ENCODE peak calls at places on chromosome 19, in seven cellular contexts. M, U, K, X, Y, C and B are unnamed samples. For H3K27me3, the result is how much of the 10 kb centered on the place peaks cover.

GRCh38 chr19:35788205-35788960 is 13.0 kb downstream of the ARHGAP33 start:
- DNase-seq in M (no peak), U (no peak), K (no peak), X (no peak), Y (no peak), C (no peak), B (no peak)

GRCh38 chr19:18999896-19000620 is 33.3 kb downstream of the SUGP2 start:
- DNase-seq in M (no peak), U (no peak), K (no peak), X (no peak), Y (no peak), C (no peak), B (no peak)

GRCh38 chr19:23698711-23699520 is 11.9 kb upstream of the ZNF675 start:
- DNase-seq in M (peak), U (peak), K (no peak), X (no peak), Y (no peak), C (no peak), B (no peak)

GRCh38 chr19:21626924-21627697 is 121.7 kb downstream of the ZNF429 start:
- DNase-seq in M (peak), U (no peak), K (no peak), X (no peak), Y (no peak), C (no peak), B (no peak)

GRCh38 chr19:6063576-6063961 is 46.7 kb downstream of the RFX2 start:
- DNase-seq in M (no peak), U (no peak), K (no peak), X (no peak), Y (no peak), C (no peak), B (peak)

GRCh38 chr19:48530044-48530720 is 18.5 kb upstream of the LMTK3 start:
- DNase-seq in M (no peak), U (no peak), K (no peak), X (peak), Y (no peak), C (no peak), B (no peak)

GRCh38 chr19:43634068-43634467 is 5.6 kb downstream of the CADM4 start:
- DNase-seq in M (no peak), U (no peak), K (no peak), X (no peak), Y (no peak), C (no peak), B (no peak)

GRCh38 chr19:19321143-19321577 is 531 bp downstream of the MAU2 start:
- DNase-seq in M (peak), U (no peak), K (no peak), X (no peak), Y (no peak), C (no peak), B (no peak)

GRCh38 chr19:23769691-23770468 is 11.2 kb upstream of the ZNF681 start:
- DNase-seq in M (no peak), U (no peak), K (no peak), X (no peak), Y (no peak), C (no peak), B (no peak)

GRCh38 chr19:35055715-35056179 is 14.2 kb downstream of the HPN start:
- DNase-seq in M (peak), U (no peak), K (no peak), X (no peak), Y (no peak), C (no peak), B (no peak)

GRCh38 chr19:17952041-17952976 is 14.6 kb upstream of the KCNN1 start:
- DNase-seq in M (no peak), U (no peak), K (no peak), X (no peak), Y (no peak), C (no peak), B (no peak)

GRCh38 chr19:2577722-2578335 is 101.9 kb downstream of the GADD45B start:
- DNase-seq in M (no peak), U (no peak), K (no peak), X (no peak), Y (no peak), C (no peak), B (peak)

GRCh38 chr19:21947775-21948174 is 63.0 kb downstream of the ZNF208 start:
- DNase-seq in M (peak), U (no peak), K (no peak), X (no peak), Y (no peak), C (no peak), B (no peak)

GRCh38 chr19:33507021-33507956 is 14.3 kb downstream of the PEPD start:
- DNase-seq in M (no peak), U (no peak), K (no peak), X (no peak), Y (peak), C (no peak), B (no peak)

GRCh38 chr19:29712744-29713516 is 2.1 kb downstream of the C19orf12 start:
- DNase-seq in M (no peak), U (no peak), K (no peak), X (no peak), Y (no peak), C (no peak), B (no peak)

GRCh38 chr19:14056741-14057356 is 5.0 kb downstream of the PALM3 start:
- DNase-seq in M (peak), U (no peak), K (no peak), X (no peak), Y (no peak), C (no peak), B (no peak)

GRCh38 chr19:6425732-6426686 is 1.4 kb upstream of the KHSRP start:
- DNase-seq in M (peak), U (no peak), K (no peak), X (no peak), Y (no peak), C (no peak), B (peak)

GRCh38 chr19:50559636-50560035 is 8.6 kb downstream of the LRRC4B start:
- DNase-seq in M (no peak), U (no peak), K (no peak), X (no peak), Y (no peak), C (no peak), B (no peak)

GRCh38 chr19:18385675-18386542 is at the start of gene GDF15:
- DNase-seq in M (peak), U (no peak), K (no peak), X (peak), Y (no peak), C (peak), B (peak)

GRCh38 chr19:2099937-2100718 is 3.4 kb downstream of the IZUMO4 start:
- DNase-seq in M (no peak), U (no peak), K (no peak), X (no peak), Y (no peak), C (no peak), B (no peak)

GRCh38 chr19:2543463-2544442 is 67.8 kb downstream of the GADD45B start:
- DNase-seq in M (peak), U (peak), K (peak), X (peak), Y (peak), C (peak), B (peak)

GRCh38 chr19:4803736-4804695 is 12.5 kb downstream of the FEM1A start:
- DNase-seq in M (peak), U (no peak), K (peak), X (peak), Y (peak), C (no peak), B (no peak)

GRCh38 chr19:801030-801860 is 4.0 kb downstream of the PTBP1 start:
- DNase-seq in M (no peak), U (no peak), K (no peak), X (peak), Y (no peak), C (no peak), B (peak)

GRCh38 chr19:4068058-4068966 is 1.6 kb upstream of the ZBTB7A start:
- DNase-seq in M (no peak), U (no peak), K (no peak), X (no peak), Y (no peak), C (no peak), B (peak)

GRCh38 chr19:42197375-42197817 is 20.1 kb downstream of the DEDD2 start:
- DNase-seq in M (no peak), U (no peak), K (no peak), X (no peak), Y (no peak), C (no peak), B (no peak)

GRCh38 chr19:16860118-16860517 is 28.7 kb upstream of the F2RL3 start:
- DNase-seq in M (no peak), U (no peak), K (no peak), X (no peak), Y (no peak), C (no peak), B (no peak)

GRCh38 chr19:14072535-14073231 is at the start of gene MISP3:
- DNase-seq in M (peak), U (no peak), K (peak), X (peak), Y (no peak), C (no peak), B (peak)

GRCh38 chr19:2235396-2236284 is 489 bp downstream of the PLEKHJ1 start:
- DNase-seq in M (peak), U (no peak), K (no peak), X (no peak), Y (no peak), C (no peak), B (no peak)

GRCh38 chr19:4454952-4455738 is 2.4 kb downstream of the UBXN6 start:
- DNase-seq in M (peak), U (peak), K (no peak), X (no peak), Y (no peak), C (no peak), B (peak)

GRCh38 chr19:566403-566802 is 6.0 kb upstream of the BSG start:
- DNase-seq in M (peak), U (no peak), K (no peak), X (no peak), Y (no peak), C (no peak), B (peak)

GRCh38 chr19:54100560-54100959 is at the start of gene OSCAR:
- DNase-seq in M (no peak), U (no peak), K (no peak), X (peak), Y (peak), C (no peak), B (no peak)

GRCh38 chr19:10680545-10681135 is 20.6 kb upstream of the QTRT1 start:
- DNase-seq in M (no peak), U (no peak), K (no peak), X (no peak), Y (no peak), C (no peak), B (no peak)

GRCh38 chr19:10679743-10680142 is 21.5 kb upstream of the QTRT1 start:
- DNase-seq in M (no peak), U (no peak), K (no peak), X (no peak), Y (no peak), C (no peak), B (no peak)

GRCh38 chr19:10678813-10679212 is 22.4 kb upstream of the QTRT1 start:
- DNase-seq in M (no peak), U (no peak), K (no peak), X (no peak), Y (no peak), C (no peak), B (no peak)

GRCh38 chr19:10681658-10682057 is 19.6 kb upstream of the QTRT1 start:
- DNase-seq in M (no peak), U (no peak), K (no peak), X (no peak), Y (no peak), C (no peak), B (no peak)

GRCh38 chr19:10677796-10678195 is 23.4 kb upstream of the QTRT1 start:
- DNase-seq in M (no peak), U (no peak), K (no peak), X (no peak), Y (no peak), C (no peak), B (no peak)
- TF ChIP-seq CTCF in M (no peak), U (no peak), K (no peak), X (no peak), Y (no peak), C (no peak), B (no peak)

GRCh38 chr19:11092181-11092538 is 2.9 kb downstream of the LDLR start:
- DNase-seq in M (no peak), U (no peak), K (peak), X (no peak), Y (no peak), C (no peak), B (no peak)
- H3K4me3 ChIP-seq in M (peak), U (peak), K (no peak), X (no peak), Y (peak), C (no peak), B (no peak)

DNA sequence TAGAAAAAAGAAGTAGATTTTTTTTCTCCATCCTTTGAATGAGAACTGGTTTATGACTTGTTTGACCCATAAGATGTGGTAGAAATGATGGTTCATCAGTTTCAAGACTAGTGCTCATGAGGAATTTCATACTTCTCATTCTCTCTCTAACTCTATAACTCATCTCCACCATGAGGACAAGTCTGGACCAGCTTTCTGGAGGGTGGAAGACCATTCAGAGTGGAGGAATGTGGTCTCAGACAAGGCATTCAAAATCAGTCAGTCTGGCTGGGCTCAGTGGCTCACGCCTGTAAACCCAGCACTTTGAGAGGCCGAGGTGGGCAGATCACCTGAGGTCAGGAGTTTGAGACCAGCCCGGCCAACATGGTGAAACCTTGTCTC is 3.5 kb upstream of the EID2 start:
- DNase-seq in M (no peak), U (peak), K (no peak), X (no peak), Y (no peak), C (no peak), B (no peak)
- H3K27me3 ChIP-seq in M (under half), U (under half), K (under half), X (under half), Y (under half), C (under half), B (under half)

DNA sequence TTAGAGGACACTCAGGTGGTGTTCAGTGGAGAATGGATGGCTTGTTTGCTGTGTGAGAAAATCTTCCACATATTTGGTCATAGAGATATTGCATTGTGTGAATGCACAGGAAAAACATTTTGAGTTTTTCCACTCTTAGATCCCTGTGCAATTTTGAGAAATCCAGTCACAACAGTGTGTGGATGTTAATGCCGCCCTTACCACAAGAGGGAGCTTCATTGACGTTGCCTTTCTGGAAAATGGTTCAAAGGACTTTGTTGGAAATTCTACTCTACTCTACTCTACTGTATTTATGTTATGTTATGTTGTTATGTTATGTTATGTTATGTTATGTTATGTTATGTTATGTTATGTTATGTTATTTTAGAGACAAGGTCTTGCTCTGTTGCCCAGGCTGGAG is 13.4 kb downstream of the ZNF20 start:
- DNase-seq in M (peak), U (no peak), K (peak), X (no peak), Y (no peak), C (no peak), B (no peak)
- TF ChIP-seq CTCF in M (peak), U (peak), K (peak), X (peak), Y (peak), C (peak), B (no peak)

GRCh38 chr19:9407827-9408226 is 27.5 kb downstream of the ZNF266 start:
- DNase-seq in M (no peak), U (no peak), K (no peak), X (no peak), Y (no peak), C (no peak), B (no peak)

GRCh38 chr19:9413240-9413954 is 22.0 kb downstream of the ZNF266 start:
- DNase-seq in M (no peak), U (no peak), K (no peak), X (no peak), Y (no peak), C (no peak), B (no peak)
- H3K4me3 ChIP-seq in M (no peak), U (no peak), K (peak), X (no peak), Y (no peak), C (no peak), B (no peak)